ENCODE peak calls at places on chromosomes 1 and 21, in eight cellular contexts. W is CD8-positive, alpha-beta memory T cell; D is Peyer's patch; H is PC-9; I is PC-3; K is lung; A is sigmoid colon; R is left lung. Y is an unnamed sample. For H3K27me3, the result is how much of the 10 kb centered on the place peaks cover.

GRCh38 chr1:241311056-241311746 is 45.8 kb downstream of the RGS7 start:
- DNase-seq in W (no peak), D (no peak), H (no peak), I (peak), K (no peak), A (no peak), R (no peak), Y (no peak)

GRCh38 chr21:45894891-45895777 is 86.4 kb upstream of the COL6A1 start:
- DNase-seq in W (no peak), D (no peak), H (no peak), I (no peak), K (no peak), A (no peak), R (no peak), Y (no peak)

GRCh38 chr21:38311091-38311490 is 54.3 kb downstream of the KCNJ15 start:
- DNase-seq in W (no peak), D (no peak), H (no peak), I (no peak), K (no peak), A (no peak), R (no peak), Y (no peak)

GRCh38 chr1:27366411-27367159 is at the start of gene MAP3K6:
- DNase-seq in W (no peak), D (peak), H (peak), I (peak), K (peak), A (peak), R (peak), Y (peak)

GRCh38 chr21:37072239-37072987 is 458 bp downstream of the PIGP start:
- DNase-seq in W (peak), D (no peak), H (peak), I (peak), K (no peak), A (peak), R (peak), Y (peak)

GRCh38 chr1:20107351-20107750 is 12.0 kb downstream of the PLA2G2D start:
- DNase-seq in W (no peak), D (no peak), H (no peak), I (no peak), K (no peak), A (no peak), R (no peak), Y (no peak)

GRCh38 chr21:38968887-38969543 is 163.3 kb downstream of the ETS2 start:
- DNase-seq in W (no peak), D (no peak), H (no peak), I (no peak), K (no peak), A (no peak), R (no peak), Y (no peak)

GRCh38 chr1:241640867-241641542 is 836 bp upstream of the CHML start:
- DNase-seq in W (no peak), D (peak), H (peak), I (peak), K (no peak), A (no peak), R (no peak), Y (peak)

GRCh38 chr21:45982758-45983731 is 1.5 kb downstream of the COL6A1 start:
- DNase-seq in W (no peak), D (no peak), H (no peak), I (peak), K (no peak), A (peak), R (peak), Y (no peak)

GRCh38 chr1:187415065-187415464 is 586.3 kb downstream of the PLA2G4A start:
- DNase-seq in W (no peak), D (no peak), H (no peak), I (no peak), K (no peak), A (no peak), R (no peak), Y (no peak)

GRCh38 chr21:33434770-33435360 is 31.7 kb downstream of the IFNGR2 start:
- DNase-seq in W (no peak), D (no peak), H (peak), I (peak), K (no peak), A (no peak), R (no peak), Y (peak)

GRCh38 chr1:246577720-246578106 is 11.5 kb downstream of the CNST start:
- DNase-seq in W (no peak), D (no peak), H (no peak), I (no peak), K (no peak), A (no peak), R (no peak), Y (no peak)

GRCh38 chr21:39525129-39525528 is 73.4 kb downstream of the SH3BGR start:
- DNase-seq in W (no peak), D (no peak), H (no peak), I (no peak), K (peak), A (no peak), R (peak), Y (no peak)

GRCh38 chr1:68043443-68044090 is 6.9 kb downstream of the DIRAS3 start:
- DNase-seq in W (no peak), D (no peak), H (no peak), I (no peak), K (no peak), A (no peak), R (no peak), Y (no peak)

GRCh38 chr1:27504588-27505419 is 14.8 kb upstream of the WASF2 start:
- DNase-seq in W (no peak), D (peak), H (no peak), I (no peak), K (no peak), A (peak), R (no peak), Y (peak)

GRCh38 chr21:27564684-27565280 is 597.9 kb upstream of the ADAMTS5 start:
- DNase-seq in W (no peak), D (peak), H (no peak), I (peak), K (no peak), A (no peak), R (no peak), Y (peak)

GRCh38 chr1:53175302-53175913 is 21.2 kb upstream of the CPT2 start:
- DNase-seq in W (no peak), D (no peak), H (no peak), I (no peak), K (no peak), A (no peak), R (no peak), Y (no peak)

GRCh38 chr1:35797380-35797779 is 10.4 kb upstream of the AGO4 start:
- DNase-seq in W (no peak), D (no peak), H (no peak), I (no peak), K (no peak), A (no peak), R (no peak), Y (no peak)

GRCh38 chr1:156198831-156199349 is 5.0 kb downstream of the SLC25A44 start:
- DNase-seq in W (no peak), D (no peak), H (no peak), I (no peak), K (no peak), A (no peak), R (no peak), Y (no peak)

GRCh38 chr1:88683516-88683847 is 591 bp upstream of the PKN2 start:
- DNase-seq in W (peak), D (peak), H (no peak), I (peak), K (peak), A (peak), R (peak), Y (no peak)

GRCh38 chr1:151801846-151802245 is 3.4 kb downstream of the LINGO4 start:
- DNase-seq in W (no peak), D (no peak), H (no peak), I (no peak), K (no peak), A (peak), R (no peak), Y (no peak)
- H3K27me3 ChIP-seq in W (under half), D (under half), H (under half), I (under half), K (under half), A (under half), R (under half), Y (half or more)

GRCh38 chr1:212611000-212611636 is 2.6 kb downstream of the ATF3 start:
- DNase-seq in W (no peak), D (no peak), H (no peak), I (no peak), K (no peak), A (no peak), R (no peak), Y (peak)

GRCh38 chr1:212610575-212610967 is 2.0 kb downstream of the ATF3 start:
- DNase-seq in W (no peak), D (peak), H (no peak), I (no peak), K (no peak), A (no peak), R (no peak), Y (peak)

GRCh38 chr1:212608209-212608955 is at the start of gene ATF3:
- DNase-seq in W (peak), D (peak), H (peak), I (peak), K (peak), A (peak), R (peak), Y (peak)

GRCh38 chr1:212608956-212609700 is 567 bp downstream of the ATF3 start:
- DNase-seq in W (peak), D (peak), H (peak), I (peak), K (peak), A (peak), R (peak), Y (peak)

GRCh38 chr1:212609701-212610574 is 1.4 kb downstream of the ATF3 start:
- DNase-seq in W (no peak), D (peak), H (no peak), I (peak), K (no peak), A (peak), R (no peak), Y (no peak)
- H3K27me3 ChIP-seq in W (under half), D (under half), H (under half), I (under half), K (under half), A (under half), R (half or more), Y (under half)

GRCh38 chr21:42059721-42060120 is 11.4 kb upstream of the UMODL1 start:
- DNase-seq in W (no peak), D (no peak), H (no peak), I (no peak), K (no peak), A (no peak), R (no peak), Y (no peak)

GRCh38 chr21:42061195-42061865 is 9.8 kb upstream of the UMODL1 start:
- DNase-seq in W (no peak), D (peak), H (no peak), I (no peak), K (peak), A (peak), R (peak), Y (no peak)

GRCh38 chr21:42058631-42059111 is 12.4 kb upstream of the UMODL1 start:
- DNase-seq in W (no peak), D (no peak), H (no peak), I (no peak), K (peak), A (no peak), R (no peak), Y (no peak)

GRCh38 chr21:42059141-42059540 is 12.0 kb upstream of the UMODL1 start:
- DNase-seq in W (no peak), D (no peak), H (no peak), I (no peak), K (no peak), A (no peak), R (no peak), Y (no peak)

GRCh38 chr21:42060166-42060565 is 11.0 kb upstream of the UMODL1 start:
- DNase-seq in W (no peak), D (no peak), H (no peak), I (no peak), K (no peak), A (no peak), R (no peak), Y (no peak)
- H3K27me3 ChIP-seq in W (under half), D (under half), H (under half), I (under half), K (under half), A (under half), R (under half), Y (under half)

GRCh38 chr1:42141978-42142377 is 11.2 kb upstream of the GUCA2B start:
- DNase-seq in W (no peak), D (no peak), H (no peak), I (no peak), K (no peak), A (no peak), R (no peak), Y (no peak)
- H3K27me3 ChIP-seq in W (under half), D (under half), H (under half), I (under half), K (under half), A (under half), R (under half), Y (under half)

DNA sequence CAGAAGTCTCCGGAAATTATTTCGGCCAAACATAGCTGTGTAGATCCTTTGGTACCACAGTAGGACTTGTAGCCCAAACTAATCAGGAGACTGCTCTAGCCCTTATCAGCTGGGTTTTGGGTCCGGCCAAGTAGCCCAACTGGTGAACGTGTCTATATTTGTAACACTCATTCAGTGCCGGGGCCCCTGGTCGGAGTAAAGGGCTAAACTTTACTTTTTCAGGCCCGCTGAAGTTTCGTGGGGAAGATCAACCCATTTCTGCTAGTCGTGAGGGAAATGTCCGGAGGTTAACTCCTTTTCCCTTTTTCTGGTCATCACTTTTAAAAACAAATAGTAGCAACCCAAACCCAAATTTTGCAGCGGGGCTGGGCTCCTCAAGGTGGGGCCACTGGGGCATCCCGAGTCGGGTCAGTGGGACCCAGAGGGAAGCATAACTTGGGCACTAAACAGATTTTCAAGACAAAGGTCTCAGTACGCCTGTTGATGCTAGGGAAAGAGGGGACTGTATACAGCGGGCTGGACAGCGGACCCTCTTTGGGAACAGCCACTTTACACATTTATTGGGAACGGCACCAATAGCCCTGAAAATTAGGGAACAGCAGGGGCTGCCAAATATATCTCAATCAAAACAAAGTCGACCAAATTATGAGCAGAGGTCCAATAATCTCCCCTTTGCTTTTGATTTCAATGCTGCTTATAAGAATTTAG is 1.8 kb downstream of the LHX9 start:
- DNase-seq in W (no peak), D (no peak), H (no peak), I (no peak), K (no peak), A (no peak), R (no peak), Y (no peak)
- H3K27me3 ChIP-seq in W (half or more), D (under half), H (under half), I (under half), K (under half), A (half or more), R (half or more), Y (half or more)

DNA sequence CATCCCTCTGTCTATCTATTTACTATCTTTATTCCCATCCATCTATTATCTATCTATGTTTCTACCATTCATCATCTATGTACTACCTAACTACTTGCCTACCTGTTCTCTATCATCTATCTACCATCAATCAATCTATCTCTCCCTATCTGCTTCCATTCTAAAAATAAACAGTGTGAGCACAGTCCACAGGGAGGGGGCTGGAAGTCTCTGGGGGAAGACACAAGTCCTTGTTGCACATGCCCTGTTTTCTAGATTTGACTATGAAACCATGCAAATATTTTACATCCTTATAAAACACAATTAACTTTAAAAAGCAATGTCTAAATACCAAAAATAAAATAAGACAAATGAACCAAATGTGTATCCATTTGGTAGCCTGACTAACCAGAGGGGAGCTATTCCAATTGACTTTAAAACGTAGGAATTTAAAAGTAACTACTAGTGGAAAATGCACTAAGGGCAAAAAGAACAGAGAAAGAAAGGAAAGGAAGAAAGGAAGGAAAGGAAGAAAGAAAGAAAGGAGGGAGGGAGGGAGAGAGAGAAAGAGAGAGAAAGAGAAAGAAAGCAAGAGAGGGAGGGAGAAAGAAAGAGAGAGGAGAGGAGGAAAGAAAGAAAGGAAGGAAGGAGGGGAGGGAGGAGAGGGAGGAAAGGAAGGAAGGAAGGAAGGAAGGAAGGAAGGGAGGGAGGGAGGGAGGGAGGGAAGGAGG is 13.6 kb upstream of the RIPK4 start:
- DNase-seq in W (no peak), D (no peak), H (no peak), I (no peak), K (no peak), A (no peak), R (no peak), Y (no peak)
- H3K27me3 ChIP-seq in W (under half), D (under half), H (under half), I (under half), K (under half), A (under half), R (half or more), Y (under half)

GRCh38 chr1:220876511-220877347 is 2.5 kb upstream of the HLX start:
- DNase-seq in W (no peak), D (no peak), H (no peak), I (no peak), K (no peak), A (no peak), R (no peak), Y (no peak)

GRCh38 chr1:220877348-220878095 is 1.7 kb upstream of the HLX start:
- DNase-seq in W (no peak), D (no peak), H (no peak), I (no peak), K (no peak), A (no peak), R (no peak), Y (no peak)

GRCh38 chr1:220873087-220873486 is 6.2 kb upstream of the HLX start:
- DNase-seq in W (no peak), D (no peak), H (no peak), I (no peak), K (no peak), A (no peak), R (no peak), Y (no peak)

GRCh38 chr1:220874201-220874655 is 5.0 kb upstream of the HLX start:
- DNase-seq in W (no peak), D (peak), H (no peak), I (peak), K (no peak), A (no peak), R (no peak), Y (no peak)

GRCh38 chr1:220875233-220875632 is 4.0 kb upstream of the HLX start:
- DNase-seq in W (no peak), D (no peak), H (no peak), I (no peak), K (no peak), A (no peak), R (no peak), Y (no peak)
- H3K27me3 ChIP-seq in W (under half), D (under half), H (under half), I (under half), K (under half), A (under half), R (under half), Y (half or more)

GRCh38 chr1:26092422-26092821 is 19.2 kb upstream of the PDIK1L start:
- DNase-seq in W (no peak), D (no peak), H (no peak), I (no peak), K (no peak), A (no peak), R (no peak), Y (no peak)

GRCh38 chr1:26096471-26096870 is 15.2 kb upstream of the PDIK1L start:
- DNase-seq in W (no peak), D (no peak), H (no peak), I (no peak), K (no peak), A (no peak), R (no peak), Y (no peak)

GRCh38 chr1:26094677-26095383 is 16.8 kb upstream of the PDIK1L start:
- DNase-seq in W (no peak), D (no peak), H (no peak), I (peak), K (no peak), A (peak), R (no peak), Y (peak)

GRCh38 chr1:26090893-26091292 is 20.7 kb upstream of the PDIK1L start:
- DNase-seq in W (no peak), D (no peak), H (no peak), I (no peak), K (no peak), A (no peak), R (no peak), Y (no peak)

GRCh38 chr1:26094076-26094669 is 17.5 kb upstream of the PDIK1L start:
- DNase-seq in W (no peak), D (no peak), H (no peak), I (no peak), K (no peak), A (no peak), R (no peak), Y (no peak)
- H3K27me3 ChIP-seq in W (under half), D (under half), H (under half), I (under half), K (under half), A (under half), R (under half), Y (under half)

DNA sequence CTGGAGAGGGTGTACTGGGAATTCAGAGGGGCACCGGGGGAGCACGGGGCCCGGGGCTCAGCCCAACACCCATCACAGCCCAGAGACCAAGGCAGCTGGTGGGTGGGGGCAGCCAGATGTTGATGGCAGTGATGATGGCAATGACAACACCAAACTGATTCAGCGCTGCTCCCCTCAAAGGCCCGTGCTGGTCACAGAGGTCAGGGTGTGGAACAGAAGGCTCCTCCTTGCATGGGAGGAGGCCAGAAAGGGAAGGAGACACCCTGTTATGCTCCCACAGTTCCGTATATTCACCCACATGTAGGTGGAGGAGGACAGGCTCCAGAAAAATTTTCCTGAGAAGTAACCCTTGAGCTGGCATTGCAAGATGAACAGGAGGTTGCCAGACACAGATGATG is 387 bp downstream of the GUCA2B start:
- DNase-seq in W (no peak), D (peak), H (no peak), I (no peak), K (no peak), A (no peak), R (no peak), Y (no peak)
- H3K27me3 ChIP-seq in W (under half), D (under half), H (under half), I (under half), K (under half), A (under half), R (under half), Y (under half)

Y was measured in foreskin keratinocyte.